ENCODE peak calls at places on chromosomes 16 and 17, in five cellular contexts. B is HepG2, P is GM12878, M is HCT116, Y is WTC11. S is an unnamed sample.

GRCh38 chr17:80970044-80970761 is 21.4 kb upstream of the CHMP6 start:
- DNase-seq in B (no peak), P (no peak), M (no peak), Y (peak; percentile 58), S (no peak)

GRCh38 chr16:16877061-16877460 is 498.1 kb downstream of the NPIPA7 start:
- DNase-seq in B (no peak), P (no peak), M (no peak), Y (no peak), S (no peak)

GRCh38 chr17:78599419-78599818 is 22.2 kb upstream of the DNAH17 start:
- DNase-seq in B (no peak), P (no peak), M (no peak), Y (no peak), S (no peak)

GRCh38 chr16:23496826-23497542 is 13.3 kb downstream of the GGA2 start:
- DNase-seq in B (no peak), P (no peak), M (no peak), Y (no peak), S (no peak)

GRCh38 chr17:1001640-1002411 is 4.9 kb downstream of the TIMM22 start:
- DNase-seq in B (no peak), P (no peak), M (no peak), Y (no peak), S (no peak)

GRCh38 chr16:3346041-3346440 is 9.6 kb upstream of the OR2C1 start:
- DNase-seq in B (no peak), P (no peak), M (no peak), Y (no peak), S (no peak)

GRCh38 chr16:15950167-15950854 is 895 bp downstream of the ABCC1 start:
- DNase-seq in B (peak; percentile 40), P (no peak), M (no peak), Y (no peak), S (no peak)

GRCh38 chr17:69948406-69948805 is 126.6 kb upstream of the KCNJ16 start:
- DNase-seq in B (no peak), P (no peak), M (no peak), Y (no peak), S (no peak)

GRCh38 chr17:56896968-56897359 is 16.9 kb downstream of the TRIM25 start:
- DNase-seq in B (no peak), P (no peak), M (no peak), Y (no peak), S (no peak)

GRCh38 chr17:68697850-68698313 is 96.7 kb upstream of the FAM20A start:
- DNase-seq in B (peak; percentile 14), P (no peak), M (no peak), Y (no peak), S (no peak)

GRCh38 chr16:12403746-12404658 is 399.7 kb downstream of the CPPED1 start:
- DNase-seq in B (no peak), P (no peak), M (no peak), Y (no peak), S (no peak)

GRCh38 chr16:76278976-76279375 is 1.8 kb downstream of the CNTNAP4 start:
- DNase-seq in B (peak; percentile 13), P (no peak), M (no peak), Y (no peak), S (no peak)

GRCh38 chr17:31533546-31534155 is 142.2 kb downstream of the RAB11FIP4 start:
- DNase-seq in B (no peak), P (no peak), M (peak; percentile 38), Y (peak; percentile 72), S (no peak)

GRCh38 chr16:49876716-49877129 is 20.8 kb upstream of the ZNF423 start:
- DNase-seq in B (no peak), P (no peak), M (no peak), Y (peak; percentile 88), S (peak; percentile 99)

GRCh38 chr16:84795338-84796053 is 24.3 kb upstream of the CRISPLD2 start:
- DNase-seq in B (no peak), P (no peak), M (no peak), Y (no peak), S (no peak)

GRCh38 chr17:38879878-38880727 is 10.2 kb downstream of the LASP1 start:
- DNase-seq in B (no peak), P (no peak), M (no peak), Y (peak; percentile 79), S (peak; percentile 79)

GRCh38 chr17:65287040-65287439 is 149.9 kb downstream of the RGS9 start:
- DNase-seq in B (no peak), P (no peak), M (no peak), Y (no peak), S (no peak)

GRCh38 chr17:35931794-35932419 is 1.3 kb upstream of the RDM1 start:
- DNase-seq in B (no peak), P (no peak), M (no peak), Y (no peak), S (no peak)

GRCh38 chr17:30363715-30364202 is 15.0 kb upstream of the CPD start:
- DNase-seq in B (no peak), P (peak; percentile 99), M (no peak), Y (no peak), S (no peak)

GRCh38 chr16:85650864-85651811 is 37.6 kb downstream of the GINS2 start:
- DNase-seq in B (no peak), P (no peak), M (no peak), Y (no peak), S (no peak)

GRCh38 chr17:1779571-1780074 is 17.8 kb downstream of the SERPINF1 start:
- DNase-seq in B (no peak), P (no peak), M (no peak), Y (no peak), S (no peak)

GRCh38 chr17:40548982-40549680 is 16.1 kb downstream of the CCR7 start:
- DNase-seq in B (peak; percentile 96), P (no peak), M (no peak), Y (peak; percentile 9), S (no peak)

GRCh38 chr17:19978206-19978802 is 676 bp upstream of the AKAP10 start:
- DNase-seq in B (no peak), P (peak; percentile 13), M (no peak), Y (no peak), S (no peak)

GRCh38 chr16:75477680-75478473 is 13.4 kb upstream of the TMEM170A start:
- DNase-seq in B (no peak), P (no peak), M (no peak), Y (no peak), S (no peak)

GRCh38 chr17:65514082-65514481 is 47.4 kb downstream of the AXIN2 start:
- DNase-seq in B (no peak), P (no peak), M (no peak), Y (no peak), S (no peak)

GRCh38 chr16:12027091-12027490 is 50.6 kb downstream of the SNX29 start:
- DNase-seq in B (no peak), P (no peak), M (peak; percentile 21), Y (no peak), S (no peak)

DNA sequence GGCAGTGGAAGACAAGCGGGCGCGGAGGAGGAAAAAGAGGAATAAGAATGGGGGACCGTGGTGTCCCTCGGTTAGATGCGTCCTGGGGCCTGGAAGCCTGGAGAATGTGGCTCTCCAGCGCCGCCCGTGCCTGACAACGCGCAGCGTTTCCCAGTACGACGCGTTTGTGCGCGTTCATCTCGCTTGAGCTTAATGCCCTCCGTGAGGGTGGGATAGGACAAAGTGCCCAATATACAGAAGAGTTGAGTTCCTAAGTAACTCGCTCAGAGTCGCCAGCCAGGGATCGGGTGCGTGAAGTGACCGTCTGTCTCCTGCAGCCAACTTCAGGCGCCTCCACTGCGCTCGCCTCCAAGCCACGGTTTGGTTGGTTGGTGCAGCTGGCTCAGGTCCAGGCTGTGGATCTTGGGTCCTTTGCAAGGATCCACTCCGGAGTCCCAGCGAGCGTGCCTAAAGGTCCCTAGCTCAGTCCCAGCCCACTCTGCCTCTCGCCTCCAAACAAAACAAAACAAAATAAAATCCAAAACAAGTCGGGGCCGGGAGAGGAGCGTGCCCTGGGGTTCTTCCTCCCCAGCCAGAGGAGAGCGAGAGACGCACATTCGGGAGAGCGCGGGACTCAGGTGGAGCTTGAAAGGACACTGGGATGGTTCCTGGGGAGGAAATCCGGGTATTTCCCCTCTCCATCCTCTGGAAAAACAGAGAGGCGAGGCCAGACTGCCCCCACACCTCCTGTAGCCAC is 951 bp downstream of the GALR2 start:
- DNase-seq in B (no peak), P (no peak), M (no peak), Y (peak; percentile 73), S (no peak)
- TF ChIP-seq CTCF in B (peak; percentile 66), P (no peak), M (no peak), Y (no peak), S (peak; percentile 75)

DNA sequence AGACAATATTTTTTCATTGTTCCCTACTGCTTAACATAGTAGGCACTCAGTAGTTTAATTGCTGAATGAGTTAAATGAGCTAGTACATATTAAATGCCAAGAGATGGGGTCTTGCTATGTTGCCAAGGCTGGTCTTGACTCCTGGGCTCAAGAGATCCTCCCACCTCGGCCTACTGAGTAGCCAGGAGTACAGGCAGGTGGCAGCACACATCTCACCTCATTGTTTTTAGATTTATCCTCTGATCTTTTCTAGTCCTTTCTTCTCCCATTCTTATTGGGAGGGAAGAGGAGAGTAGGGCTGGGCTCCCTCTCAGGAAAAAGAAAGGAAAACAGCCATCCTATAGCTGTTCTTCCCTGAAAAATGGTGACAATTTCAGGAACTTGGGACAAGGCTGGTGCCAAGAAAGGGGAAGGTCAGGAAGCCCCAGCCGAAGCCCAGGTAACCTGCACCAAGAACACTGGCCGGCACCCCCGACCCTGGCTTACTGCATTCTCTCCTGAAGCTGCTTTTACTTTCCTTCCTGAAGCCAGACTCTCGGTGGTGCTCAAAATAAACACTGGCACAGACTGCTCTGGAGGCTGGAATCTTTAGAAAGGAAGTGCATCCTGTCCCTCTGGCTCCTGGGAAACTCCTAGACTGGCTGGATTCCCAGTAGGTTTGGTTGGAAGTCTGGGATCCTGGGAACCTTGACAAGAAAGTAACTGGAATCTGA is 2.7 kb downstream of the TNFAIP1 start:
- DNase-seq in B (no peak), P (no peak), M (no peak), Y (no peak), S (no peak)
- TF ChIP-seq ATF3 in B (no peak), P (no peak), M (no peak), Y (no peak), S (no peak)

DNA sequence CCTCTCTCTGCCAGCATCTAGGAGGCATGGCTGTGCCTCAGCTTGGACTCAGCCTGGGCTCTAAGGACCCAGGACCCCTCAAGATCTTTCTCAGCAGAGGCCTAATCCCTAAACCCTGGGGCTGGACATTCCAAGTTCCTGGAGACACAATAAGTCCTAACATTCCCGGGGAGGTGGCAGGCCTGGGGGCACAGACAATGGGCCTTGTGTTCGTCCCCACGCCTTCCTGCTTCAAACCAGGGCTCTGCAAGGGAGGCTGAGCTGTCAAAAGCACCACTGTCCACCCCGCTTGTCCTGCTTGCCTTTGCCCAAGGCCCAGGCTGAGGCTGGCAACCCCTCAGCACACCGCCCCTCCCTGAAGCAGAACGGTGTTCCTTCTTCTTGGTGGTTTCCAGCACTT is 13.7 kb downstream of the SDK2 start:
- DNase-seq in B (no peak), P (no peak), M (no peak), Y (no peak), S (no peak)
- TF ChIP-seq CTCF in B (no peak), P (no peak), M (no peak), Y (no peak), S (no peak)

GRCh38 chr17:37574427-37574826 is 34.8 kb downstream of the SYNRG start:
- DNase-seq in B (no peak), P (no peak), M (no peak), Y (no peak), S (no peak)

GRCh38 chr17:37568350-37569053 is 40.7 kb downstream of the SYNRG start:
- DNase-seq in B (no peak), P (no peak), M (no peak), Y (no peak), S (no peak)

GRCh38 chr17:37571674-37572073 is 37.5 kb downstream of the SYNRG start:
- DNase-seq in B (no peak), P (no peak), M (no peak), Y (no peak), S (no peak)

GRCh38 chr17:37567137-37567927 is 41.9 kb downstream of the SYNRG start:
- DNase-seq in B (no peak), P (no peak), M (no peak), Y (no peak), S (no peak)

GRCh38 chr17:37570527-37571093 is 38.6 kb downstream of the SYNRG start:
- DNase-seq in B (peak; percentile 60), P (no peak), M (peak; percentile 34), Y (peak; percentile 75), S (peak; percentile 75)
- TF ChIP-seq ATF3 in B (no peak), P (no peak), M (no peak), Y (no peak), S (no peak)

S was measured in H1.